ENCODE peak calls at places on chromosomes 16 and 17, in five cellular contexts. E is stomach, B is uterus, H is heart left ventricle, W is HCT116. V is an unnamed sample.

GRCh38 chr17:33200116-33200515 is 93.0 kb downstream of the ASIC2 start:
- DNase-seq in H (no peak), E (no peak), B (peak; percentile 53), W (no peak), V (no peak)

GRCh38 chr17:75681289-75681688 is 14.2 kb downstream of the SAP30BP start:
- DNase-seq in B (no peak), E (no peak), H (no peak), W (no peak), V (no peak)

GRCh38 chr17:28046034-28046825 is 3.8 kb downstream of the NLK start:
- DNase-seq in H (no peak), E (no peak), B (no peak), W (no peak), V (no peak)

GRCh38 chr17:17580662-17581470 is 10.6 kb downstream of the PEMT start:
- DNase-seq in W (no peak), B (no peak), E (no peak), H (no peak), V (no peak)

GRCh38 chr17:40407460-40407859 is 10.2 kb downstream of the TOP2A start:
- DNase-seq in W (no peak), E (no peak), B (no peak), H (no peak), V (no peak)

GRCh38 chr17:2157081-2157480 is 102.2 kb downstream of the HIC1 start:
- DNase-seq in B (no peak), W (no peak), E (no peak), H (no peak), V (no peak)

GRCh38 chr17:39834017-39834416 is 30.1 kb downstream of the IKZF3 start:
- DNase-seq in E (no peak), B (no peak), W (no peak), H (no peak), V (no peak)

GRCh38 chr17:31571124-31571892 is 179.8 kb downstream of the RAB11FIP4 start:
- DNase-seq in B (peak; percentile 94), E (peak; percentile 74), H (peak; percentile 88), W (no peak), V (peak; percentile 29)

GRCh38 chr17:40910441-40910841 is 25.4 kb upstream of the KRT20 start:
- DNase-seq in E (no peak), B (no peak), H (no peak), W (no peak), V (no peak)

GRCh38 chr16:87074635-87075318 is 242.4 kb downstream of the C16orf95 start:
- DNase-seq in W (no peak), B (no peak), E (no peak), H (no peak), V (no peak)

GRCh38 chr16:50196736-50197135 is 43.6 kb downstream of the TENT4B start:
- DNase-seq in W (no peak), H (no peak), E (no peak), B (no peak), V (no peak)

DNA sequence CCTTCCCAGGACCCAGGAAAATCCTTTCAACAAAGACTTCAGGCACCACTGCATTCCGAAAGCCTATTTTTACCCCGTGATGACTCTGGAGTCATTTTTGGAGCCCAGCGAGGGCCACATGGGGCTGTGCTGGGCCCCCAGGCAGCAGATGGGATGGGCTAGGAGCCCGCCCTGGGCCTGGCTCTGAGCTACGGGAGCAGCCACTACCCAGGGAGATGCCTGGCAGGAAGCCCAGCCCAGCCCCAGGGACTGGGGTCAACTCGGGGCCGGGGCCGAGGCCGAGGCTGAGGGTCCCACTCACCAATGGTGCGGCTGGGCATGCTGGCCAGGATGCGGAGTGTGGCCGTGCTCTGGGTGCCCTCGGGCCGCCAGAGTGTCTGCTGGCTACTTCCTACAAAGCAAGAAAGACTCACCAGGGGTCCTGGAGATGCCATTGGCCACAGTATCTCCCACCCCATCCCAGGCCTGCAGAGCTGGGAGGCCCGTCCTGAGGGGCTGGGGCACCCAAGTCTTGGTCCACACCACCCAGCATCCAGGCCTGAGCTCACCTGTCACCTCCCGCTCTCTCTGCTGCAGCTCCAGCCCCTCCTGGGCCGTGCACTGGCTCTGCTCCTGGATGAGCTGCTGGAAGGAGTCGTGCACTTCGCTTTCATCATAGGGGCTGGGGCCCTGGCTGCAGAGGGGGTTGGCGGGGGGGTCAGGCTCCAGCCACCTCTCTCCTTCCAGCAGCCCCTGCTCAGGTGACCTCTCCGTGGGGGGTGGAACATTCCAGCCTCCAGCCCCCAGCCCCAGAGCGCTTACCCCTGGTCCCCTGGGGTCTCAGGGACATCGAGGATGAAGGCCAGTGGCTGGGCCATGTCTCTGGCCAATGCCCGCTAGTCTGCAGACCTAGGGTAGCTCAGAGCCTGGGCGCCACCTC is 2.3 kb downstream of the TMC6 start:
- DNase-seq in W (no peak), B (no peak), H (peak; percentile 84), E (no peak), V (no peak)
- TF ChIP-seq POLR2A in W (no peak), B (no peak), H (no peak), E (no peak), V (no peak)

DNA sequence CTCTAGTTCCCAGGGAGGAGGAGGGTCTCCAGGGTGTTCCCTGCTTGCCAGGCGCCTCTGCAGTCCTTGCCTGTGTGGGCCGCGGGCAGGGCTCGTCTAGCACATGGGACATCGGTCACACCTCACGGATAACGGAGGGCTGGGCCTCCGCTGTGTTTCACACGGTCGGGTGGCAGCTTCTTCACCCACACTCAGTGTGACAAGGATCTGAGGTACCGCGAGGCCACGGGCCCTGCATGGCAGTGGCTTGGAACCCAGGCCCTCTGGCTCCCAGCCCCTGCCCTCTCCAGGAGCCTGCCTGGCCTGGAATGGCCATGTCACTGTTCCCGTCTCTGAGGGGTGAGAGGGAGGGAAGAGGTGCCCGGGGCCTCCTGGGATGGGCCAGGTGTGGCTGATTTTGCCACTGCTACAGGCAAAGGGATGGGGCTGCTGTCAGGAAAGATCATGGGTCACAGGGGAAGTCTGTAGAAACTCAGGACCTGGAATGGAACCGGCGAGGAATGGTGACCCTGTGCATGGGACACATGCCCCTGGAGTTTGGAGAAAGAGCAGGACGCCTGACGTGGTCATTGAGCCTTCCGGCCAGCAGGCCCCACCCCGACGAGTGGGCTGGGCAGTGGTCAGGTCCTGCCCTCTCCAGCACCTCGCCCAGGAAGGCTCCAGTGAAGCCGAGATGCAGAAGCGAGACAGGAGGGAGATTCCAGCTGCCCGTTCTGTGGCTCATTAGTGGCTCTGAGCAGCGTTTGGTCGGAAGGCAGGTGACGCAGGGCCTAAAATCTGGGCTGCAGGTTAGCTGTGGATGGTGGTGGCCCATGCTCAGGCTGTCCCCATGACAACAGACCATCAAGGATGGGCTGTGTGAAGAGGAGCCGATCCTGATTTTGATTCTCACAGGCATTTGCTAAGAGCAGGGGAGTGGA is 76.5 kb upstream of the GSE1 start:
- DNase-seq in B (no peak), W (no peak), H (no peak), E (no peak), V (peak; percentile 59)
- TF ChIP-seq POLR2A in B (no peak), W (no peak), H (no peak), E (no peak), V (no peak)

DNA sequence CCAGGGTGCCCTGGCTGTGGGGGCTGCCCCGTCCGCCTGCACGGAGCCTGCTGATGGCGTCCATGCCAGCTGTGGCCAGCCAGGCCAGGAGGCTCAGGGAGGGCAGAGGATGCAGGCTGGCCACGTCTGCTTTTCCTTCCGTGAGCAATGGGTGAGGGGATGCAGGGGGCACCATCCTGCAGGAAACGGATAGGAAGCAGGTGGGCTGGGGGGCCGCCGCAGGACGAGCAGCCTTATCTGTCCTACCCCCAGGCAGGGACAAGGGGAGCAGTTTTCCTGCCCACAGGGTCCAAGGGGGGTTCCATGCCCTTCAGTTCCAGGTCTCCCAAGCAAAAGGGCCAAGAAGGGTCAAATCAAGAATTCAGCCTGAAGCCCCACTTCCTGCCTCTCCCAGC is 6.8 kb downstream of the DUS1L start:
- DNase-seq in H (peak; percentile 53), E (no peak), W (no peak), B (no peak), V (no peak)
- TF ChIP-seq POLR2A in H (no peak), E (no peak), W (no peak), B (no peak), V (no peak)

GRCh38 chr17:7915611-7916382 is at the start of gene RNF227:
- DNase-seq in B (peak; percentile 96), H (peak; percentile 94), E (peak; percentile 91), W (peak; percentile 63), V (peak; percentile 93)
- TF ChIP-seq POLR2A in B (peak; percentile 66), H (no peak), E (no peak), W (no peak), V (peak; percentile 74)

GRCh38 chr17:77654296-77654695 is 304.2 kb upstream of the TNRC6C start:
- DNase-seq in H (no peak), W (no peak), B (no peak), E (no peak), V (no peak)
- TF ChIP-seq POLR2A in H (no peak), W (no peak), B (no peak), E (no peak), V (no peak)

DNA sequence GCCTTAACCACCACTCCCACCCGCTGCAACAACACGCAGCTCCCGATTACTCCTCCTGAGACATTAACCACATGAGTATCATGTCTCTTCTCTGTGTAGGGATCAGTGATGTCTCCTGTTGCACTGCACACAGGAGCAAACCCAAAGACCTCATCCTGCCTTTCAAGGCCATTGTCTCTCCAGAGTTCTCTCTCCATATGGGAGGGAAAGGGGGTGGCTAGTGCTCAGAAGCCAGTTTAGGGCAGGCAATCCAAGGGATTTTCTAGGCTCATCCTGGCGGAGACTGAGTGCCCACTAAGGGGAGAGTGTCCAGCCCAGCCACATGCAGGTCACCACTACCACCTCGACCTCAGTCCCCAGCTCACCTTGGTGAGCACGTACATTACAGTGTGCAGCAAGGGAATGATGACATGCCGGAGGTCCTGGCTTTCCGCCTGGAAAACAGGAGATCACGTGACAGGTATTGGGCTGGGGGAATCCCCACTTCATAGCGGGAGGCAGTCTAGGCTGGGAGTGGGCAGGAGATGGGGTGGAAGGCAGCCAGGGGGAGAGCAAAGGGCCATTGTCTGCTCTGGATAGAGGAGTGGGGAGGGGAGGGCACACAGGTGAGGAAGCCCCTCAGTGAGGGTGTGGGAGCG is 29.9 kb downstream of the PIK3R6 start:
- DNase-seq in H (no peak), E (no peak), B (no peak), W (no peak), V (no peak)
- TF ChIP-seq POLR2A in H (no peak), E (no peak), B (no peak), W (no peak), V (no peak)

GRCh38 chr16:568401-569258 is 1.1 kb upstream of the PIGQ start:
- DNase-seq in H (no peak), E (peak; percentile 52), W (no peak), B (no peak), V (no peak)
- TF ChIP-seq POLR2A in H (no peak), E (no peak), W (no peak), B (no peak), V (no peak)

GRCh38 chr16:66439051-66439730 is 12.1 kb downstream of the BEAN1 start:
- DNase-seq in H (no peak), W (no peak), B (no peak), E (no peak), V (no peak)
- TF ChIP-seq POLR2A in H (no peak), W (no peak), B (no peak), E (no peak), V (no peak)

GRCh38 chr16:25194285-25194878 is 22.4 kb upstream of the AQP8 start:
- DNase-seq in B (no peak), E (no peak), H (no peak), W (no peak), V (no peak)
- TF ChIP-seq POLR2A in B (no peak), E (no peak), H (no peak), W (no peak), V (no peak)